ENCODE peak calls at places on chromosomes 3 and 15, in nine cellular contexts. One of them, this sample, is unnamed.

GRCh38 chr3:197611255-197611654 is 55.5 kb upstream of the BDH1 start:
- DNase-seq in psoas muscle: no peak
- DNase-seq in esophagus muscularis mucosa: no peak
- DNase-seq in Calu3: no peak
- DNase-seq in AG09309: no peak
- DNase-seq in heart right ventricle: no peak
- DNase-seq in fibroblast of lung: no peak
- DNase-seq in progenitor cell of endocrine pancreas: no peak
- DNase-seq in left ventricle myocardium inferior: no peak
- DNase-seq in this sample: no peak

GRCh38 chr15:48297668-48298067 is 33.6 kb upstream of the DUT start:
- DNase-seq in psoas muscle: no peak
- DNase-seq in esophagus muscularis mucosa: no peak
- DNase-seq in Calu3: no peak
- DNase-seq in AG09309: no peak
- DNase-seq in heart right ventricle: no peak
- DNase-seq in fibroblast of lung: no peak
- DNase-seq in progenitor cell of endocrine pancreas: no peak
- DNase-seq in left ventricle myocardium inferior: no peak
- DNase-seq in this sample: no peak

GRCh38 chr3:62109534-62109933 is 263.8 kb downstream of the FEZF2 start:
- DNase-seq in psoas muscle: peak
- DNase-seq in esophagus muscularis mucosa: no peak
- DNase-seq in Calu3: no peak
- DNase-seq in AG09309: peak
- DNase-seq in heart right ventricle: no peak
- DNase-seq in fibroblast of lung: peak
- DNase-seq in progenitor cell of endocrine pancreas: no peak
- DNase-seq in left ventricle myocardium inferior: peak
- DNase-seq in this sample: no peak

GRCh38 chr3:168495251-168495650 is 399.5 kb upstream of the GOLIM4 start:
- DNase-seq in psoas muscle: no peak
- DNase-seq in esophagus muscularis mucosa: no peak
- DNase-seq in Calu3: no peak
- DNase-seq in AG09309: no peak
- DNase-seq in heart right ventricle: no peak
- DNase-seq in fibroblast of lung: no peak
- DNase-seq in progenitor cell of endocrine pancreas: no peak
- DNase-seq in left ventricle myocardium inferior: no peak
- DNase-seq in this sample: no peak

GRCh38 chr3:39104961-39105686 is 2.3 kb downstream of the GORASP1 start:
- DNase-seq in psoas muscle: no peak
- DNase-seq in esophagus muscularis mucosa: no peak
- DNase-seq in Calu3: peak
- DNase-seq in AG09309: no peak
- DNase-seq in heart right ventricle: no peak
- DNase-seq in fibroblast of lung: no peak
- DNase-seq in progenitor cell of endocrine pancreas: no peak
- DNase-seq in left ventricle myocardium inferior: no peak
- DNase-seq in this sample: no peak

GRCh38 chr3:141659821-141660597 is 78.1 kb upstream of the RNF7 start:
- DNase-seq in psoas muscle: peak
- DNase-seq in esophagus muscularis mucosa: no peak
- DNase-seq in Calu3: peak
- DNase-seq in AG09309: no peak
- DNase-seq in heart right ventricle: peak
- DNase-seq in fibroblast of lung: peak
- DNase-seq in progenitor cell of endocrine pancreas: peak
- DNase-seq in left ventricle myocardium inferior: peak
- DNase-seq in this sample: no peak

GRCh38 chr3:164418426-164418825 is 659.9 kb downstream of the SI start:
- DNase-seq in psoas muscle: no peak
- DNase-seq in esophagus muscularis mucosa: no peak
- DNase-seq in Calu3: no peak
- DNase-seq in AG09309: no peak
- DNase-seq in heart right ventricle: no peak
- DNase-seq in fibroblast of lung: no peak
- DNase-seq in progenitor cell of endocrine pancreas: no peak
- DNase-seq in left ventricle myocardium inferior: no peak
- DNase-seq in this sample: no peak

GRCh38 chr15:25844981-25845680 is 18.0 kb downstream of the ATP10A start:
- DNase-seq in psoas muscle: no peak
- DNase-seq in esophagus muscularis mucosa: peak
- DNase-seq in Calu3: no peak
- DNase-seq in AG09309: no peak
- DNase-seq in heart right ventricle: no peak
- DNase-seq in fibroblast of lung: no peak
- DNase-seq in progenitor cell of endocrine pancreas: no peak
- DNase-seq in left ventricle myocardium inferior: no peak
- DNase-seq in this sample: no peak

GRCh38 chr15:71146597-71146996 is 31.3 kb downstream of the THSD4 start:
- DNase-seq in psoas muscle: no peak
- DNase-seq in esophagus muscularis mucosa: peak
- DNase-seq in Calu3: peak
- DNase-seq in AG09309: no peak
- DNase-seq in heart right ventricle: no peak
- DNase-seq in fibroblast of lung: no peak
- DNase-seq in progenitor cell of endocrine pancreas: no peak
- DNase-seq in left ventricle myocardium inferior: no peak
- DNase-seq in this sample: no peak

GRCh38 chr15:40282144-40282869 is 557 bp downstream of the ANKRD63 start:
- DNase-seq in psoas muscle: no peak
- DNase-seq in esophagus muscularis mucosa: no peak
- DNase-seq in Calu3: peak
- DNase-seq in AG09309: no peak
- DNase-seq in heart right ventricle: peak
- DNase-seq in fibroblast of lung: no peak
- DNase-seq in progenitor cell of endocrine pancreas: peak
- DNase-seq in left ventricle myocardium inferior: peak
- DNase-seq in this sample: no peak

GRCh38 chr15:41085029-41085428 is 31.1 kb downstream of the INO80 start:
- DNase-seq in psoas muscle: no peak
- DNase-seq in esophagus muscularis mucosa: no peak
- DNase-seq in Calu3: no peak
- DNase-seq in AG09309: no peak
- DNase-seq in heart right ventricle: no peak
- DNase-seq in fibroblast of lung: no peak
- DNase-seq in progenitor cell of endocrine pancreas: no peak
- DNase-seq in left ventricle myocardium inferior: no peak
- DNase-seq in this sample: no peak

GRCh38 chr15:77415450-77416448 is 4.2 kb downstream of the PEAK1 start:
- DNase-seq in psoas muscle: peak
- DNase-seq in esophagus muscularis mucosa: no peak
- DNase-seq in Calu3: no peak
- DNase-seq in AG09309: peak
- DNase-seq in heart right ventricle: no peak
- DNase-seq in fibroblast of lung: peak
- DNase-seq in progenitor cell of endocrine pancreas: no peak
- DNase-seq in left ventricle myocardium inferior: no peak
- DNase-seq in this sample: no peak

GRCh38 chr3:171113716-171114115 is 87.2 kb upstream of the SLC2A2 start:
- DNase-seq in psoas muscle: no peak
- DNase-seq in esophagus muscularis mucosa: no peak
- DNase-seq in Calu3: no peak
- DNase-seq in AG09309: no peak
- DNase-seq in heart right ventricle: no peak
- DNase-seq in fibroblast of lung: no peak
- DNase-seq in progenitor cell of endocrine pancreas: no peak
- DNase-seq in left ventricle myocardium inferior: no peak
- DNase-seq in this sample: no peak

GRCh38 chr3:57169872-57170623 is 4.9 kb upstream of the IL17RD start:
- DNase-seq in psoas muscle: peak
- DNase-seq in esophagus muscularis mucosa: no peak
- DNase-seq in Calu3: peak
- DNase-seq in AG09309: no peak
- DNase-seq in heart right ventricle: peak
- DNase-seq in fibroblast of lung: peak
- DNase-seq in progenitor cell of endocrine pancreas: peak
- DNase-seq in left ventricle myocardium inferior: peak
- DNase-seq in this sample: no peak

GRCh38 chr3:86996261-86996955 is 5.5 kb upstream of the VGLL3 start:
- DNase-seq in psoas muscle: no peak
- DNase-seq in esophagus muscularis mucosa: no peak
- DNase-seq in Calu3: no peak
- DNase-seq in AG09309: no peak
- DNase-seq in heart right ventricle: no peak
- DNase-seq in fibroblast of lung: no peak
- DNase-seq in progenitor cell of endocrine pancreas: no peak
- DNase-seq in left ventricle myocardium inferior: no peak
- DNase-seq in this sample: no peak

GRCh38 chr15:64016257-64016656 is 30.0 kb downstream of the DAPK2 start:
- DNase-seq in psoas muscle: no peak
- DNase-seq in esophagus muscularis mucosa: no peak
- DNase-seq in Calu3: no peak
- DNase-seq in AG09309: no peak
- DNase-seq in heart right ventricle: no peak
- DNase-seq in fibroblast of lung: no peak
- DNase-seq in progenitor cell of endocrine pancreas: no peak
- DNase-seq in left ventricle myocardium inferior: no peak
- DNase-seq in this sample: no peak

GRCh38 chr15:90987561-90988141 is 6.7 kb downstream of the PRC1 start:
- DNase-seq in psoas muscle: no peak
- DNase-seq in esophagus muscularis mucosa: no peak
- DNase-seq in Calu3: no peak
- DNase-seq in AG09309: no peak
- DNase-seq in heart right ventricle: no peak
- DNase-seq in fibroblast of lung: peak
- DNase-seq in progenitor cell of endocrine pancreas: no peak
- DNase-seq in left ventricle myocardium inferior: no peak
- DNase-seq in this sample: no peak

GRCh38 chr15:90979582-90979981 is 14.8 kb downstream of the PRC1 start:
- DNase-seq in psoas muscle: no peak
- DNase-seq in esophagus muscularis mucosa: no peak
- DNase-seq in Calu3: no peak
- DNase-seq in AG09309: no peak
- DNase-seq in heart right ventricle: no peak
- DNase-seq in fibroblast of lung: no peak
- DNase-seq in progenitor cell of endocrine pancreas: no peak
- DNase-seq in left ventricle myocardium inferior: no peak
- DNase-seq in this sample: no peak

GRCh38 chr15:90986790-90987507 is 7.4 kb downstream of the PRC1 start:
- DNase-seq in psoas muscle: no peak
- DNase-seq in esophagus muscularis mucosa: no peak
- DNase-seq in Calu3: peak
- DNase-seq in AG09309: no peak
- DNase-seq in heart right ventricle: no peak
- DNase-seq in fibroblast of lung: no peak
- DNase-seq in progenitor cell of endocrine pancreas: no peak
- DNase-seq in left ventricle myocardium inferior: no peak
- DNase-seq in this sample: no peak

GRCh38 chr15:90982135-90982534 is 12.2 kb downstream of the PRC1 start:
- DNase-seq in psoas muscle: no peak
- DNase-seq in esophagus muscularis mucosa: no peak
- DNase-seq in Calu3: no peak
- DNase-seq in AG09309: peak
- DNase-seq in heart right ventricle: no peak
- DNase-seq in fibroblast of lung: peak
- DNase-seq in progenitor cell of endocrine pancreas: no peak
- DNase-seq in left ventricle myocardium inferior: no peak
- DNase-seq in this sample: no peak

GRCh38 chr15:90981681-90982080 is 12.7 kb downstream of the PRC1 start:
- DNase-seq in psoas muscle: no peak
- DNase-seq in esophagus muscularis mucosa: no peak
- DNase-seq in Calu3: no peak
- DNase-seq in AG09309: no peak
- DNase-seq in heart right ventricle: no peak
- DNase-seq in fibroblast of lung: no peak
- DNase-seq in progenitor cell of endocrine pancreas: no peak
- DNase-seq in left ventricle myocardium inferior: no peak
- DNase-seq in this sample: no peak
- TF ChIP-seq CTCF in psoas muscle: no peak
- TF ChIP-seq CTCF in esophagus muscularis mucosa: no peak
- TF ChIP-seq CTCF in Calu3: no peak
- TF ChIP-seq CTCF in AG09309: no peak
- TF ChIP-seq CTCF in heart right ventricle: no peak
- TF ChIP-seq CTCF in fibroblast of lung: no peak
- TF ChIP-seq CTCF in progenitor cell of endocrine pancreas: no peak
- TF ChIP-seq CTCF in left ventricle myocardium inferior: no peak
- TF ChIP-seq CTCF in this sample: no peak

GRCh38 chr3:100796556-100796955 is 87.3 kb downstream of the TFG start:
- DNase-seq in psoas muscle: no peak
- DNase-seq in esophagus muscularis mucosa: no peak
- DNase-seq in Calu3: no peak
- DNase-seq in AG09309: no peak
- DNase-seq in heart right ventricle: no peak
- DNase-seq in fibroblast of lung: peak
- DNase-seq in progenitor cell of endocrine pancreas: no peak
- DNase-seq in left ventricle myocardium inferior: no peak
- DNase-seq in this sample: no peak
- TF ChIP-seq CTCF in psoas muscle: peak
- TF ChIP-seq CTCF in esophagus muscularis mucosa: peak
- TF ChIP-seq CTCF in Calu3: peak
- TF ChIP-seq CTCF in AG09309: peak
- TF ChIP-seq CTCF in heart right ventricle: peak
- TF ChIP-seq CTCF in fibroblast of lung: peak
- TF ChIP-seq CTCF in progenitor cell of endocrine pancreas: peak
- TF ChIP-seq CTCF in left ventricle myocardium inferior: peak
- TF ChIP-seq CTCF in this sample: no peak

DNA sequence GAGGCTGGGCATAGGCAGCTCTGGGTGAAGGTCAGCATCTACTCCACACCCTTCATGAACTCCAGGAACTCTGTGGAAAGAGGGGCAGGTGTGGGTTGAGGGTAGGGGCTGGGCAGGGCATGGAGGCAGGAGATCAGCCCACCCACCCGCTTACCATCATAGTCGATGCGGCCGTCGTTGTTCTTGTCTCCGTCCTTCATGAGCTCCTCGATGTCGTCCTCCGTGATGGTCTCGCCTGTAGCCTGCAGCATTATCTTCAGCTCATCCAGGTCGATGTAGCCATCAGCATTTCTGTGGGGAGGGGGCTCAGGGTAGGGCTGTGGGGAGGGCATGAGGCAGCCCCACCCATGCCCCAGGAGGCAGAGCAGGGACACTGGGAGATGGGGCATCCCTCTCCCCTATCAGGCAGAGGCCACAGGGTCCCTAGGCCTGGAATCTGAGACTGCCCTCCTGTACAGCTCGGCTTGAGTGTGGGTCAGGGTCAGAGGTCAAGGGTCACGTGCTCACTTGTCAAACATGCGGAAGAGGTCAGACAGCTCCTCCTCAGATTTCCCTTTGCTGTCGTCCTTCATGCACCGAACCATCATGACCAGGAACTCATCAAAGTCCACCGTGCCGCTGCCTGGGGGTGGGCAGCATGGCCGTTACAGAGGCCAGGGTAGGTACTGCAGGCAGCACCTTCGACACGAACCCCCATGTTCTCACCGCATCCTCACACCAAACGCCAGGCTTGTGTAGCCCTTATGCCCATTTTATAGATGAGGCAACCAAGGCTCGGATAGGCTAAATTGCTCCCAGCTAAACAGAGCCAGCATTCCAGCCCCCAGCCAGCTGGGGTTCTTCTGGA is 2.4 kb downstream of the TNNC1 start:
- DNase-seq in psoas muscle: no peak
- DNase-seq in esophagus muscularis mucosa: no peak
- DNase-seq in Calu3: no peak
- DNase-seq in AG09309: no peak
- DNase-seq in heart right ventricle: no peak
- DNase-seq in fibroblast of lung: no peak
- DNase-seq in progenitor cell of endocrine pancreas: no peak
- DNase-seq in left ventricle myocardium inferior: peak
- DNase-seq in this sample: peak
- TF ChIP-seq CTCF in psoas muscle: no peak
- TF ChIP-seq CTCF in esophagus muscularis mucosa: no peak
- TF ChIP-seq CTCF in Calu3: no peak
- TF ChIP-seq CTCF in AG09309: no peak
- TF ChIP-seq CTCF in heart right ventricle: no peak
- TF ChIP-seq CTCF in fibroblast of lung: peak
- TF ChIP-seq CTCF in progenitor cell of endocrine pancreas: peak
- TF ChIP-seq CTCF in left ventricle myocardium inferior: peak
- TF ChIP-seq CTCF in this sample: no peak

GRCh38 chr3:162540421-162540820 is 1043.8 kb downstream of the OTOL1 start:
- DNase-seq in psoas muscle: no peak
- DNase-seq in esophagus muscularis mucosa: no peak
- DNase-seq in Calu3: no peak
- DNase-seq in AG09309: no peak
- DNase-seq in heart right ventricle: no peak
- DNase-seq in fibroblast of lung: peak
- DNase-seq in progenitor cell of endocrine pancreas: no peak
- DNase-seq in left ventricle myocardium inferior: no peak
- DNase-seq in this sample: no peak
- TF ChIP-seq CTCF in psoas muscle: no peak
- TF ChIP-seq CTCF in esophagus muscularis mucosa: no peak
- TF ChIP-seq CTCF in Calu3: no peak
- TF ChIP-seq CTCF in AG09309: no peak
- TF ChIP-seq CTCF in heart right ventricle: no peak
- TF ChIP-seq CTCF in fibroblast of lung: no peak
- TF ChIP-seq CTCF in progenitor cell of endocrine pancreas: no peak
- TF ChIP-seq CTCF in left ventricle myocardium inferior: no peak
- TF ChIP-seq CTCF in this sample: no peak

This sample was measured in CD14-positive monocyte.